ENCODE peak calls at places on chromosome 18, in ten cellular contexts. E is hypothalamus; F is SIG-M5; T is MG63; H is NCI-H510A; N is T-helper 1 cell; I is AG04450; W is left cardiac atrium; P is endothelial cell; C is activated CD8-positive, alpha-beta memory T cell treated with anti-CD3 and anti-CD28 coated beads for 1 hour. K is an unnamed sample.

GRCh38 chr18:22505136-22505535 is 87.4 kb upstream of the CTAGE1 start:
- DNase-seq in W (no peak), N (no peak), C (no peak), H (no peak), E (no peak), T (no peak), F (no peak), I (no peak), P (no peak), K (no peak)

GRCh38 chr18:3150274-3150673 is 69.5 kb downstream of the MYOM1 start:
- DNase-seq in F (no peak), T (no peak), C (no peak), E (no peak), I (no peak), W (no peak), P (no peak), H (no peak), N (no peak), K (no peak)

GRCh38 chr18:45834303-45834702 is 8.8 kb downstream of the SIGLEC15 start:
- DNase-seq in P (no peak), I (no peak), C (no peak), E (no peak), W (no peak), N (no peak), F (no peak), H (no peak), T (no peak), K (no peak)

GRCh38 chr18:58502628-58503027 is 126.3 kb downstream of the ALPK2 start:
- DNase-seq in N (no peak), C (no peak), E (no peak), F (no peak), T (no peak), H (peak), I (no peak), P (no peak), W (no peak), K (no peak)

GRCh38 chr18:9734189-9734588 is 26.1 kb downstream of the RAB31 start:
- DNase-seq in E (no peak), H (no peak), N (no peak), I (no peak), W (no peak), C (no peak), P (no peak), F (no peak), T (no peak), K (no peak)

GRCh38 chr18:48892146-48892855 is 58.5 kb downstream of the SMAD7 start:
- DNase-seq in I (no peak), W (no peak), F (no peak), T (no peak), H (no peak), C (no peak), E (no peak), N (no peak), P (no peak), K (no peak)

GRCh38 chr18:286515-287310 is 18.9 kb upstream of the THOC1 start:
- DNase-seq in P (no peak), C (no peak), W (no peak), T (no peak), E (no peak), N (no peak), I (no peak), F (no peak), H (no peak), K (no peak)

GRCh38 chr18:22936515-22936914 is 3.4 kb downstream of the RBBP8 start:
- DNase-seq in W (no peak), C (no peak), F (no peak), P (no peak), N (no peak), H (no peak), T (no peak), E (no peak), I (no peak), K (no peak)

GRCh38 chr18:3624818-3625716 is 175.1 kb downstream of the TGIF1 start:
- DNase-seq in C (peak), H (no peak), T (peak), F (no peak), E (no peak), I (peak), W (no peak), N (peak), P (no peak), K (peak)

GRCh38 chr18:67385455-67385854 is 131.1 kb downstream of the DSEL start:
- DNase-seq in E (no peak), F (no peak), W (no peak), I (no peak), T (no peak), P (no peak), N (no peak), H (no peak), C (no peak), K (no peak)